ENCODE peak calls at places on chromosomes 7 and 10, in nine cellular contexts. One of them, this sample, is unnamed.

GRCh38 chr7:47452715-47453092 is 129.2 kb downstream of the TNS3 start:
- ATAC-seq in activated naive CD4-positive, alpha-beta T cell treated with anti-CD3 and anti-CD28 coated beads, Interleukin-2, amount 50 U/mL, for 72 hours: no peak
- ATAC-seq in CD8-positive, alpha-beta T cell: no peak
- ATAC-seq in mucosa of descending colon: no peak
- ATAC-seq in heart left ventricle: peak
- ATAC-seq in activated T-helper 17 cell treated with anti-CD3 and anti-CD28 coated beads, Interleukin-2, amount 50 U/mL, for 72 hours: no peak
- ATAC-seq in stimulated activated naive CD8-positive, alpha-beta T cell treated with anti-CD3 and anti-CD28 coated beads, Interleukin-15, Interleukin-2, amounts not matched to agents 100 U/mL and 50 U/mL, for 24 hours: no peak
- ATAC-seq in left colon: no peak
- ATAC-seq in upper lobe of left lung: no peak
- ATAC-seq in this sample: no peak

GRCh38 chr7:67595421-67595820 is 598.8 kb downstream of the TYW1 start:
- ATAC-seq in activated naive CD4-positive, alpha-beta T cell treated with anti-CD3 and anti-CD28 coated beads, Interleukin-2, amount 50 U/mL, for 72 hours: no peak
- ATAC-seq in CD8-positive, alpha-beta T cell: no peak
- ATAC-seq in mucosa of descending colon: no peak
- ATAC-seq in heart left ventricle: no peak
- ATAC-seq in activated T-helper 17 cell treated with anti-CD3 and anti-CD28 coated beads, Interleukin-2, amount 50 U/mL, for 72 hours: no peak
- ATAC-seq in stimulated activated naive CD8-positive, alpha-beta T cell treated with anti-CD3 and anti-CD28 coated beads, Interleukin-15, Interleukin-2, amounts not matched to agents 100 U/mL and 50 U/mL, for 24 hours: no peak
- ATAC-seq in left colon: no peak
- ATAC-seq in upper lobe of left lung: no peak
- ATAC-seq in this sample: no peak

GRCh38 chr7:69992938-69993337 is 394.7 kb downstream of the AUTS2 start:
- ATAC-seq in activated naive CD4-positive, alpha-beta T cell treated with anti-CD3 and anti-CD28 coated beads, Interleukin-2, amount 50 U/mL, for 72 hours: no peak
- ATAC-seq in CD8-positive, alpha-beta T cell: no peak
- ATAC-seq in mucosa of descending colon: no peak
- ATAC-seq in heart left ventricle: no peak
- ATAC-seq in activated T-helper 17 cell treated with anti-CD3 and anti-CD28 coated beads, Interleukin-2, amount 50 U/mL, for 72 hours: no peak
- ATAC-seq in stimulated activated naive CD8-positive, alpha-beta T cell treated with anti-CD3 and anti-CD28 coated beads, Interleukin-15, Interleukin-2, amounts not matched to agents 100 U/mL and 50 U/mL, for 24 hours: no peak
- ATAC-seq in left colon: no peak
- ATAC-seq in upper lobe of left lung: no peak
- ATAC-seq in this sample: no peak

GRCh38 chr10:77086081-77086480 is 551.5 kb downstream of the KCNMA1 start:
- ATAC-seq in activated naive CD4-positive, alpha-beta T cell treated with anti-CD3 and anti-CD28 coated beads, Interleukin-2, amount 50 U/mL, for 72 hours: no peak
- ATAC-seq in CD8-positive, alpha-beta T cell: no peak
- ATAC-seq in mucosa of descending colon: no peak
- ATAC-seq in heart left ventricle: no peak
- ATAC-seq in activated T-helper 17 cell treated with anti-CD3 and anti-CD28 coated beads, Interleukin-2, amount 50 U/mL, for 72 hours: no peak
- ATAC-seq in stimulated activated naive CD8-positive, alpha-beta T cell treated with anti-CD3 and anti-CD28 coated beads, Interleukin-15, Interleukin-2, amounts not matched to agents 100 U/mL and 50 U/mL, for 24 hours: no peak
- ATAC-seq in left colon: no peak
- ATAC-seq in upper lobe of left lung: no peak
- ATAC-seq in this sample: no peak

GRCh38 chr7:20784311-20785210 is 2.1 kb downstream of the SP8 start:
- ATAC-seq in activated naive CD4-positive, alpha-beta T cell treated with anti-CD3 and anti-CD28 coated beads, Interleukin-2, amount 50 U/mL, for 72 hours: peak
- ATAC-seq in CD8-positive, alpha-beta T cell: no peak
- ATAC-seq in mucosa of descending colon: peak
- ATAC-seq in heart left ventricle: no peak
- ATAC-seq in activated T-helper 17 cell treated with anti-CD3 and anti-CD28 coated beads, Interleukin-2, amount 50 U/mL, for 72 hours: no peak
- ATAC-seq in stimulated activated naive CD8-positive, alpha-beta T cell treated with anti-CD3 and anti-CD28 coated beads, Interleukin-15, Interleukin-2, amounts not matched to agents 100 U/mL and 50 U/mL, for 24 hours: no peak
- ATAC-seq in left colon: peak
- ATAC-seq in upper lobe of left lung: peak
- ATAC-seq in this sample: no peak

GRCh38 chr7:46969303-46970130 is 612.4 kb downstream of the TNS3 start:
- ATAC-seq in activated naive CD4-positive, alpha-beta T cell treated with anti-CD3 and anti-CD28 coated beads, Interleukin-2, amount 50 U/mL, for 72 hours: no peak
- ATAC-seq in CD8-positive, alpha-beta T cell: no peak
- ATAC-seq in mucosa of descending colon: peak
- ATAC-seq in heart left ventricle: no peak
- ATAC-seq in activated T-helper 17 cell treated with anti-CD3 and anti-CD28 coated beads, Interleukin-2, amount 50 U/mL, for 72 hours: no peak
- ATAC-seq in stimulated activated naive CD8-positive, alpha-beta T cell treated with anti-CD3 and anti-CD28 coated beads, Interleukin-15, Interleukin-2, amounts not matched to agents 100 U/mL and 50 U/mL, for 24 hours: no peak
- ATAC-seq in left colon: peak
- ATAC-seq in upper lobe of left lung: peak
- ATAC-seq in this sample: no peak

GRCh38 chr10:36608866-36609265 is 516.5 kb upstream of the ANKRD30A start:
- ATAC-seq in activated naive CD4-positive, alpha-beta T cell treated with anti-CD3 and anti-CD28 coated beads, Interleukin-2, amount 50 U/mL, for 72 hours: no peak
- ATAC-seq in CD8-positive, alpha-beta T cell: no peak
- ATAC-seq in mucosa of descending colon: no peak
- ATAC-seq in heart left ventricle: no peak
- ATAC-seq in activated T-helper 17 cell treated with anti-CD3 and anti-CD28 coated beads, Interleukin-2, amount 50 U/mL, for 72 hours: no peak
- ATAC-seq in stimulated activated naive CD8-positive, alpha-beta T cell treated with anti-CD3 and anti-CD28 coated beads, Interleukin-15, Interleukin-2, amounts not matched to agents 100 U/mL and 50 U/mL, for 24 hours: no peak
- ATAC-seq in left colon: no peak
- ATAC-seq in upper lobe of left lung: no peak
- ATAC-seq in this sample: no peak

GRCh38 chr10:115947104-115947503 is 325.9 kb downstream of the GFRA1 start:
- ATAC-seq in activated naive CD4-positive, alpha-beta T cell treated with anti-CD3 and anti-CD28 coated beads, Interleukin-2, amount 50 U/mL, for 72 hours: no peak
- ATAC-seq in CD8-positive, alpha-beta T cell: no peak
- ATAC-seq in mucosa of descending colon: no peak
- ATAC-seq in heart left ventricle: no peak
- ATAC-seq in activated T-helper 17 cell treated with anti-CD3 and anti-CD28 coated beads, Interleukin-2, amount 50 U/mL, for 72 hours: no peak
- ATAC-seq in stimulated activated naive CD8-positive, alpha-beta T cell treated with anti-CD3 and anti-CD28 coated beads, Interleukin-15, Interleukin-2, amounts not matched to agents 100 U/mL and 50 U/mL, for 24 hours: no peak
- ATAC-seq in left colon: no peak
- ATAC-seq in upper lobe of left lung: no peak
- ATAC-seq in this sample: no peak

GRCh38 chr10:71603190-71603589 is 116.4 kb downstream of the C10orf105 start:
- ATAC-seq in activated naive CD4-positive, alpha-beta T cell treated with anti-CD3 and anti-CD28 coated beads, Interleukin-2, amount 50 U/mL, for 72 hours: no peak
- ATAC-seq in CD8-positive, alpha-beta T cell: no peak
- ATAC-seq in mucosa of descending colon: peak
- ATAC-seq in heart left ventricle: no peak
- ATAC-seq in activated T-helper 17 cell treated with anti-CD3 and anti-CD28 coated beads, Interleukin-2, amount 50 U/mL, for 72 hours: no peak
- ATAC-seq in stimulated activated naive CD8-positive, alpha-beta T cell treated with anti-CD3 and anti-CD28 coated beads, Interleukin-15, Interleukin-2, amounts not matched to agents 100 U/mL and 50 U/mL, for 24 hours: no peak
- ATAC-seq in left colon: peak
- ATAC-seq in upper lobe of left lung: no peak
- ATAC-seq in this sample: no peak

GRCh38 chr10:91987397-91988037 is 63.9 kb downstream of the BTAF1 start:
- ATAC-seq in activated naive CD4-positive, alpha-beta T cell treated with anti-CD3 and anti-CD28 coated beads, Interleukin-2, amount 50 U/mL, for 72 hours: no peak
- ATAC-seq in CD8-positive, alpha-beta T cell: no peak
- ATAC-seq in mucosa of descending colon: no peak
- ATAC-seq in heart left ventricle: no peak
- ATAC-seq in activated T-helper 17 cell treated with anti-CD3 and anti-CD28 coated beads, Interleukin-2, amount 50 U/mL, for 72 hours: no peak
- ATAC-seq in stimulated activated naive CD8-positive, alpha-beta T cell treated with anti-CD3 and anti-CD28 coated beads, Interleukin-15, Interleukin-2, amounts not matched to agents 100 U/mL and 50 U/mL, for 24 hours: no peak
- ATAC-seq in left colon: no peak
- ATAC-seq in upper lobe of left lung: peak
- ATAC-seq in this sample: no peak

GRCh38 chr10:14527134-14527780 is 196.5 kb upstream of the FRMD4A start:
- ATAC-seq in activated naive CD4-positive, alpha-beta T cell treated with anti-CD3 and anti-CD28 coated beads, Interleukin-2, amount 50 U/mL, for 72 hours: peak
- ATAC-seq in CD8-positive, alpha-beta T cell: no peak
- ATAC-seq in mucosa of descending colon: peak
- ATAC-seq in heart left ventricle: no peak
- ATAC-seq in activated T-helper 17 cell treated with anti-CD3 and anti-CD28 coated beads, Interleukin-2, amount 50 U/mL, for 72 hours: peak
- ATAC-seq in stimulated activated naive CD8-positive, alpha-beta T cell treated with anti-CD3 and anti-CD28 coated beads, Interleukin-15, Interleukin-2, amounts not matched to agents 100 U/mL and 50 U/mL, for 24 hours: no peak
- ATAC-seq in left colon: peak
- ATAC-seq in upper lobe of left lung: no peak
- ATAC-seq in this sample: peak

GRCh38 chr7:118844748-118845147 is 620.2 kb downstream of the ANKRD7 start:
- ATAC-seq in activated naive CD4-positive, alpha-beta T cell treated with anti-CD3 and anti-CD28 coated beads, Interleukin-2, amount 50 U/mL, for 72 hours: no peak
- ATAC-seq in CD8-positive, alpha-beta T cell: no peak
- ATAC-seq in mucosa of descending colon: no peak
- ATAC-seq in heart left ventricle: no peak
- ATAC-seq in activated T-helper 17 cell treated with anti-CD3 and anti-CD28 coated beads, Interleukin-2, amount 50 U/mL, for 72 hours: no peak
- ATAC-seq in stimulated activated naive CD8-positive, alpha-beta T cell treated with anti-CD3 and anti-CD28 coated beads, Interleukin-15, Interleukin-2, amounts not matched to agents 100 U/mL and 50 U/mL, for 24 hours: no peak
- ATAC-seq in left colon: no peak
- ATAC-seq in upper lobe of left lung: no peak
- ATAC-seq in this sample: no peak

GRCh38 chr7:35988105-35988504 is 164.9 kb upstream of the EEPD1 start:
- ATAC-seq in activated naive CD4-positive, alpha-beta T cell treated with anti-CD3 and anti-CD28 coated beads, Interleukin-2, amount 50 U/mL, for 72 hours: no peak
- ATAC-seq in CD8-positive, alpha-beta T cell: no peak
- ATAC-seq in mucosa of descending colon: no peak
- ATAC-seq in heart left ventricle: no peak
- ATAC-seq in activated T-helper 17 cell treated with anti-CD3 and anti-CD28 coated beads, Interleukin-2, amount 50 U/mL, for 72 hours: no peak
- ATAC-seq in stimulated activated naive CD8-positive, alpha-beta T cell treated with anti-CD3 and anti-CD28 coated beads, Interleukin-15, Interleukin-2, amounts not matched to agents 100 U/mL and 50 U/mL, for 24 hours: no peak
- ATAC-seq in left colon: no peak
- ATAC-seq in upper lobe of left lung: no peak
- ATAC-seq in this sample: no peak

GRCh38 chr10:78335691-78336401 is 302.2 kb downstream of the RPS24 start:
- ATAC-seq in activated naive CD4-positive, alpha-beta T cell treated with anti-CD3 and anti-CD28 coated beads, Interleukin-2, amount 50 U/mL, for 72 hours: no peak
- ATAC-seq in CD8-positive, alpha-beta T cell: no peak
- ATAC-seq in mucosa of descending colon: no peak
- ATAC-seq in heart left ventricle: peak
- ATAC-seq in activated T-helper 17 cell treated with anti-CD3 and anti-CD28 coated beads, Interleukin-2, amount 50 U/mL, for 72 hours: no peak
- ATAC-seq in stimulated activated naive CD8-positive, alpha-beta T cell treated with anti-CD3 and anti-CD28 coated beads, Interleukin-15, Interleukin-2, amounts not matched to agents 100 U/mL and 50 U/mL, for 24 hours: no peak
- ATAC-seq in left colon: no peak
- ATAC-seq in upper lobe of left lung: peak
- ATAC-seq in this sample: no peak

GRCh38 chr7:70636169-70636568 is 495.8 kb upstream of the GALNT17 start:
- ATAC-seq in activated naive CD4-positive, alpha-beta T cell treated with anti-CD3 and anti-CD28 coated beads, Interleukin-2, amount 50 U/mL, for 72 hours: no peak
- ATAC-seq in CD8-positive, alpha-beta T cell: no peak
- ATAC-seq in mucosa of descending colon: no peak
- ATAC-seq in heart left ventricle: no peak
- ATAC-seq in activated T-helper 17 cell treated with anti-CD3 and anti-CD28 coated beads, Interleukin-2, amount 50 U/mL, for 72 hours: no peak
- ATAC-seq in stimulated activated naive CD8-positive, alpha-beta T cell treated with anti-CD3 and anti-CD28 coated beads, Interleukin-15, Interleukin-2, amounts not matched to agents 100 U/mL and 50 U/mL, for 24 hours: no peak
- ATAC-seq in left colon: no peak
- ATAC-seq in upper lobe of left lung: no peak
- ATAC-seq in this sample: no peak

GRCh38 chr7:125828153-125828690 is 898.6 kb upstream of the POT1 start:
- ATAC-seq in activated naive CD4-positive, alpha-beta T cell treated with anti-CD3 and anti-CD28 coated beads, Interleukin-2, amount 50 U/mL, for 72 hours: no peak
- ATAC-seq in CD8-positive, alpha-beta T cell: no peak
- ATAC-seq in mucosa of descending colon: no peak
- ATAC-seq in heart left ventricle: no peak
- ATAC-seq in activated T-helper 17 cell treated with anti-CD3 and anti-CD28 coated beads, Interleukin-2, amount 50 U/mL, for 72 hours: no peak
- ATAC-seq in stimulated activated naive CD8-positive, alpha-beta T cell treated with anti-CD3 and anti-CD28 coated beads, Interleukin-15, Interleukin-2, amounts not matched to agents 100 U/mL and 50 U/mL, for 24 hours: no peak
- ATAC-seq in left colon: no peak
- ATAC-seq in upper lobe of left lung: no peak
- ATAC-seq in this sample: no peak

GRCh38 chr7:158266817-158267736 is 320.5 kb downstream of the PTPRN2 start:
- ATAC-seq in activated naive CD4-positive, alpha-beta T cell treated with anti-CD3 and anti-CD28 coated beads, Interleukin-2, amount 50 U/mL, for 72 hours: no peak
- ATAC-seq in CD8-positive, alpha-beta T cell: no peak
- ATAC-seq in mucosa of descending colon: peak
- ATAC-seq in heart left ventricle: no peak
- ATAC-seq in activated T-helper 17 cell treated with anti-CD3 and anti-CD28 coated beads, Interleukin-2, amount 50 U/mL, for 72 hours: no peak
- ATAC-seq in stimulated activated naive CD8-positive, alpha-beta T cell treated with anti-CD3 and anti-CD28 coated beads, Interleukin-15, Interleukin-2, amounts not matched to agents 100 U/mL and 50 U/mL, for 24 hours: no peak
- ATAC-seq in left colon: peak
- ATAC-seq in upper lobe of left lung: no peak
- ATAC-seq in this sample: no peak

GRCh38 chr10:110494532-110494931 is 3.2 kb upstream of the DUSP5 start:
- ATAC-seq in activated naive CD4-positive, alpha-beta T cell treated with anti-CD3 and anti-CD28 coated beads, Interleukin-2, amount 50 U/mL, for 72 hours: no peak
- ATAC-seq in CD8-positive, alpha-beta T cell: no peak
- ATAC-seq in mucosa of descending colon: no peak
- ATAC-seq in heart left ventricle: no peak
- ATAC-seq in activated T-helper 17 cell treated with anti-CD3 and anti-CD28 coated beads, Interleukin-2, amount 50 U/mL, for 72 hours: no peak
- ATAC-seq in stimulated activated naive CD8-positive, alpha-beta T cell treated with anti-CD3 and anti-CD28 coated beads, Interleukin-15, Interleukin-2, amounts not matched to agents 100 U/mL and 50 U/mL, for 24 hours: no peak
- ATAC-seq in left colon: no peak
- ATAC-seq in upper lobe of left lung: no peak
- ATAC-seq in this sample: no peak

GRCh38 chr10:57628592-57629284 is 639.0 kb downstream of the IPMK start:
- ATAC-seq in activated naive CD4-positive, alpha-beta T cell treated with anti-CD3 and anti-CD28 coated beads, Interleukin-2, amount 50 U/mL, for 72 hours: no peak
- ATAC-seq in CD8-positive, alpha-beta T cell: no peak
- ATAC-seq in mucosa of descending colon: peak
- ATAC-seq in heart left ventricle: no peak
- ATAC-seq in activated T-helper 17 cell treated with anti-CD3 and anti-CD28 coated beads, Interleukin-2, amount 50 U/mL, for 72 hours: no peak
- ATAC-seq in stimulated activated naive CD8-positive, alpha-beta T cell treated with anti-CD3 and anti-CD28 coated beads, Interleukin-15, Interleukin-2, amounts not matched to agents 100 U/mL and 50 U/mL, for 24 hours: no peak
- ATAC-seq in left colon: peak
- ATAC-seq in upper lobe of left lung: no peak
- ATAC-seq in this sample: no peak

This sample was measured in activated CD4-positive, CD25-positive, alpha-beta regulatory T cell treated with anti-CD3 and anti-CD28 coated beads, Interleukin-2, amount 50 U/mL, for 24 hours.